ENCODE peak calls at places on chromosome 18, in seven cellular contexts. I is H7, A is HCT116, V is kidney, G is kidney epithelial cell, L is cardiac muscle cell, W is GM23338. P is an unnamed sample.

GRCh38 chr18:79509536-79509930 is 113.8 kb downstream of the NFATC1 start:
- DNase-seq in L (no peak), W (no peak), G (no peak), A (no peak), V (peak; percentile 34), I (peak; percentile 33), P (no peak)

GRCh38 chr18:46324556-46324955 is 220.4 kb downstream of the HAUS1 start:
- DNase-seq in I (peak; percentile 69), L (peak; percentile 67), A (peak; percentile 56), V (no peak), G (no peak), W (peak; percentile 76), P (no peak)

GRCh38 chr18:29962579-29962978 is 1080.0 kb downstream of the DSC3 start:
- DNase-seq in V (no peak), W (no peak), A (no peak), G (no peak), I (no peak), L (no peak), P (no peak)

GRCh38 chr18:48897531-48897930 is 53.2 kb downstream of the SMAD7 start:
- DNase-seq in L (no peak), W (no peak), A (no peak), I (no peak), G (no peak), V (no peak), P (no peak)

GRCh38 chr18:69648486-69648885 is 247.8 kb downstream of the DOK6 start:
- DNase-seq in G (no peak), L (no peak), A (no peak), W (no peak), I (no peak), V (no peak), P (no peak)

GRCh38 chr18:45232058-45232457 is 383.2 kb upstream of the SLC14A2 start:
- DNase-seq in V (no peak), A (no peak), L (no peak), G (no peak), W (no peak), I (no peak), P (no peak)

GRCh38 chr18:56139792-56140254 is 498.6 kb downstream of the TXNL1 start:
- DNase-seq in A (no peak), W (no peak), V (peak; percentile 80), L (no peak), G (no peak), I (no peak), P (no peak)

GRCh38 chr18:79950440-79951341 is 762 bp downstream of the SLC66A2 start:
- DNase-seq in I (peak; percentile 87), V (peak; percentile 84), L (peak; percentile 62), W (peak; percentile 63), G (no peak), A (no peak), P (peak; percentile 67)

GRCh38 chr18:27049945-27050344 is 135.2 kb downstream of the CHST9 start:
- DNase-seq in I (no peak), G (no peak), A (no peak), W (no peak), L (no peak), V (no peak), P (no peak)

DNA sequence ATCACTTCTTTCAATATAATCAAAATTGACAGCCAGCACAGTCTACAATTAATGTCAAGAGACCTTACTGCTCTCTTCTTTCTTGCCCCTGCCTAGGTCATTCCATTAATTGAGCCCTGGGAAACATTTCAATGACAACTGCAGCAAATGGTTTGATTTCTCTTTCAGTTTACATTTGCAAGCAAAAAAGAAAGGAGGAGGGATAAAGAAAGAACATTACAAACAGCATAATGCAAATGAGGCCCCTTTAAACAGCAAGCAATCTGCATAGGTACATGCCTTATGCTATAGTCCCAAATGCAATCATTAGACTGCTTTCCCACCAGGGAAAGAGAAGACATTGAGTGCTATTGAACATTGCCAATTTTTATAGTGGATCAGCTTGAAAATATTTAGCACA is 655.0 kb upstream of the CDH2 start:
- DNase-seq in V (no peak), L (no peak), G (no peak), A (no peak), I (no peak), W (peak; percentile 7), P (no peak)
- H3K4me3 ChIP-seq in V (no peak overlapping the region), L (no peak overlapping the region), G (no peak overlapping the region), A (no peak overlapping the region), I (no peak overlapping the region), W (no peak overlapping the region), P (no peak overlapping the region)

DNA sequence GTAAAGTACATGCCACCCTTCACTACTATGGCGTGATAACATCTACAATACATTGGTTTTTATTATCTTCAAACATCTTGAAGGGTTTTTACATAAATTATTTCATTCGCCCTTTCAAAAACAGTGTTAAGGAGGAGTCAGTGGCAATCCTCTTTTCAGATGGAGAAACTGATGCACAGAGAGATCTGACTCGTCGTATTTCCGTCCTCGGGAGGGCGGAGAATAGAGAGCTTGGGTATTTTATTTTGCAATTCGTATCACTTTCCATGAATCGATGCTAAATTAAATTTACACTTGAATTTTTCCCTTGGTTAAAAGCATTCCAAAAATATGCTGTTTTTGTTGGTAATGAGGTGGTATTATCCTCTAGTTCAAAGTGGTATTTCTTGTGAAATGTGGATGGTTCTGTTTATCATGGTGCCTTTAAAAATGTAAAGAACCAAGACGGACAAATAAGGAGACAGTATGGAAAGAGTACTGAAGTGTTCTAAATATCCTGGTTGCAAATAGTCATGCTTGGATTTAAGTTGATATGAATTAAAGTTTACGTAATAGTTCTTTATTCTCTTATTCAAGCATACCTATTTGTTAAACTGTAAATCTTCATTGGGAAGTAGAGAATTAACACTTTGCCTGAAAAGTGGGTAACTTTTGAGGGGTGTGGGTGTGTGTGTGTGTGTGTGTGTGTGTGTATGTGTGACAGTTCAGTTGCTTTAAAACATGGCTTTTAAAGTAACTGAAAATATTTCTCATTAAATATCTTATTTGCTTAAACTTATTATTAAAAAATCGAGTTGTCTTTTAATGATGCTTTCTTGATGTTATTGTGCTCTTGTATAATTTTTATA is 5.6 kb downstream of the PHLPP1 start:
- DNase-seq in L (no peak), I (no peak), V (no peak), W (no peak), G (no peak), A (no peak), P (no peak)
- H3K4me3 ChIP-seq in L (peak overlapping the region; percentile 5), I (no peak overlapping the region), V (no peak overlapping the region), W (peak overlapping the region; percentile 65), G (no peak overlapping the region), A (no peak overlapping the region), P (peak overlapping the region; percentile 68)

GRCh38 chr18:58579561-58580047 is 49.3 kb downstream of the ALPK2 start:
- DNase-seq in L (no peak), G (no peak), W (no peak), V (no peak), I (no peak), A (no peak), P (no peak)
- H3K4me3 ChIP-seq in L (no peak overlapping the region), G (peak overlapping the region; percentile 43), W (no peak overlapping the region), V (peak overlapping the region; percentile 63), I (no peak overlapping the region), A (no peak overlapping the region), P (no peak overlapping the region)

GRCh38 chr18:2571200-2572143 is at the start of the genes METTL4 and NDC80:
- DNase-seq in I (peak; percentile 76), W (peak; percentile 93), L (peak; percentile 90), V (peak; percentile 95), A (peak; percentile 79), G (peak; percentile 54), P (peak; percentile 94)

GRCh38 chr18:2572892-2573291 is 1.5 kb downstream of the NDC80 start:
- DNase-seq in G (no peak), I (no peak), A (no peak), W (no peak), V (no peak), L (peak; percentile 3), P (no peak)

GRCh38 chr18:2570772-2571199 is 519 bp downstream of the METTL4 start:
- DNase-seq in G (no peak), L (peak; percentile 83), V (peak; percentile 88), W (peak; percentile 75), I (peak; percentile 70), A (peak; percentile 55), P (peak; percentile 84)

GRCh38 chr18:2572144-2572682 is 856 bp downstream of the NDC80 start:
- DNase-seq in I (no peak), A (no peak), W (no peak), V (no peak), G (no peak), L (no peak), P (no peak)

DNA sequence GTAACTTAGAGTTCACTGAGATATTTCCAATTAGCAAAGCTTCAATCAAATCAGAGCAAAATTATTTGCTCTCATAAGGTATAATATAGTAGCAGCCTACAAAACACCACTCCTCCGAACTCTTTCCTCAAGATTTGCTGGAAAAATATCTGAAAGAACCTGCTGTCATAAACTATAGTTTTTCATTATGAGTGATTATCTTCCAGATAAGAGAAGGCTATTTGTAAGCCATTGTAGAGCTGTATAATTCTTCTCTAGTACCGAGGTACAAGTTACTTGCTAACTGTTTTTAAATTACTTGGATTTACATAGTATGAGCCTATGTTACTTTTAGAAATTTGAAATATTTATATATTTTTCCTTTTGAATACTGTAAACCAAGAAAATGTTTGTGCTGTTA is 2.1 kb downstream of the NDC80 start:
- DNase-seq in G (no peak), W (no peak), I (no peak), A (no peak), V (no peak), L (no peak), P (no peak)
- H3K4me3 ChIP-seq in G (peak overlapping the region; percentile 74), W (peak overlapping the region; percentile 77), I (peak overlapping the region; percentile 59), A (no peak overlapping the region), V (no peak overlapping the region), L (peak overlapping the region; percentile 99), P (peak overlapping the region; percentile 84)

DNA sequence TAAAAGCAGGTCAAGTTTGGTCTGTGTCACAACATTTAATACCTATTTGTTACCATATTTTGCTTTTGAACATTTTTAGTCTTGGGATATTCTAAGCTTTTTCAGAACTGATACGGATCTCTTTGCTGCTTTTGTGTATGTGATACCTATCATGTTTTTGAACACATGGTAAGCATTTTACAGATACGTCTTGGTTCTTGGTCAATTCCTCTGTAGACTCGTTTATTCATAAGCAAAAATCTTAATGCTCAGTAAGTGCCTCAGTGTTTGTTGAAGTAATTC is 630 bp downstream of the ZNF397 start:
- DNase-seq in W (no peak), I (no peak), A (no peak), L (no peak), V (no peak), G (no peak), P (no peak)
- H3K4me3 ChIP-seq in W (peak overlapping the region; percentile 66), I (peak overlapping the region; percentile 83), A (peak overlapping the region; percentile 69), L (peak overlapping the region; percentile 84), V (peak overlapping the region; percentile 72), G (peak overlapping the region; percentile 85), P (peak overlapping the region; percentile 75)

GRCh38 chr18:63149200-63149587 is 170.4 kb downstream of the BCL2 start:
- DNase-seq in G (no peak), W (peak; percentile 17), I (no peak), L (no peak), V (no peak), A (no peak), P (peak; percentile 21)
- H3K4me3 ChIP-seq in G (no peak overlapping the region), W (no peak overlapping the region), I (no peak overlapping the region), L (no peak overlapping the region), V (no peak overlapping the region), A (no peak overlapping the region), P (no peak overlapping the region)